ENCODE peak calls at places on chromosomes 12 and 14, in five cellular contexts. M is activated CD8-positive, alpha-beta T cell treated with anti-CD3 and anti-CD28 coated beads, Interleukin-2, amount 10 ng/mL, durations not matched to agents 7 days and 5 days; T is GM23248; B is heart left ventricle; P is HEK293T. H is an unnamed sample.

GRCh38 chr14:67567654-67568053 is 32.4 kb downstream of the PIGH start:
- DNase-seq in M (no peak), B (no peak), T (no peak), P (no peak), H (no peak)

GRCh38 chr12:110245278-110245868 is 35.7 kb upstream of the ATP2A2 start:
- DNase-seq in M (peak), T (peak), P (peak), B (peak), H (peak)

GRCh38 chr14:101997429-101998336 is 33.3 kb downstream of the DYNC1H1 start:
- DNase-seq in B (no peak), T (no peak), P (no peak), M (no peak), H (no peak)

GRCh38 chr12:15274561-15274967 is 47.7 kb upstream of the PTPRO start:
- DNase-seq in P (no peak), B (no peak), T (no peak), M (no peak), H (no peak)

GRCh38 chr12:47021298-47021697 is 58.1 kb upstream of the PCED1B start:
- DNase-seq in M (peak), B (no peak), T (peak), P (peak), H (peak)

GRCh38 chr12:12582193-12582881 is 19.7 kb upstream of the DUSP16 start:
- DNase-seq in P (no peak), M (no peak), B (no peak), T (no peak), H (no peak)

GRCh38 chr14:62528296-62528695 is 517.0 kb downstream of the KCNH5 start:
- DNase-seq in T (no peak), P (no peak), B (no peak), M (no peak), H (no peak)

GRCh38 chr14:92688434-92689375 is 59.7 kb downstream of the LGMN start:
- DNase-seq in B (no peak), M (no peak), P (no peak), T (no peak), H (no peak)

GRCh38 chr12:131057211-131057721 is 103.6 kb downstream of the ADGRD1 start:
- DNase-seq in P (no peak), B (no peak), M (no peak), T (no peak), H (no peak)

H was measured in NB4.